ENCODE peak calls at places on chromosomes 7 and 10, in five cellular contexts. B, E, Z, A and T are unnamed samples.

GRCh38 chr10:93515071-93515962 is 18.9 kb downstream of the CEP55 start:
- DNase-seq in B (no peak), E (no peak), Z (no peak), A (no peak), T (no peak)

GRCh38 chr10:35136263-35136815 is 9.7 kb downstream of the CREM start:
- DNase-seq in B (no peak), E (no peak), Z (peak), A (no peak), T (no peak)

GRCh38 chr10:130723704-130724103 is 587.5 kb downstream of the GLRX3 start:
- DNase-seq in B (no peak), E (no peak), Z (no peak), A (no peak), T (no peak)

GRCh38 chr7:477626-478220 is 41.9 kb downstream of the PDGFA start:
- DNase-seq in B (no peak), E (no peak), Z (no peak), A (no peak), T (no peak)

GRCh38 chr10:91587710-91588638 is 44.9 kb downstream of the PPP1R3C start:
- DNase-seq in B (no peak), E (peak), Z (no peak), A (no peak), T (no peak)

GRCh38 chr10:124742418-124743187 is 1.6 kb downstream of the FAM53B start:
- DNase-seq in B (no peak), E (peak), Z (no peak), A (no peak), T (peak)

GRCh38 chr7:44637788-44638594 is 31.6 kb downstream of the OGDH start:
- DNase-seq in B (no peak), E (peak), Z (peak), A (no peak), T (no peak)

GRCh38 chr10:124048371-124049290 is 44.8 kb downstream of the CHST15 start:
- DNase-seq in B (no peak), E (no peak), Z (no peak), A (no peak), T (peak)

GRCh38 chr10:34157501-34157900 is 657.6 kb downstream of the PARD3 start:
- DNase-seq in B (no peak), E (no peak), Z (no peak), A (no peak), T (no peak)

GRCh38 chr10:34397324-34397723 is 417.8 kb downstream of the PARD3 start:
- DNase-seq in B (no peak), E (no peak), Z (no peak), A (no peak), T (no peak)

GRCh38 chr10:3805227-3805790 is 20.3 kb upstream of the KLF6 start:
- DNase-seq in B (no peak), E (peak), Z (peak), A (no peak), T (no peak)

GRCh38 chr10:47403401-47404318 is 19.6 kb upstream of the ZNF488 start:
- DNase-seq in B (no peak), E (no peak), Z (no peak), A (no peak), T (no peak)

GRCh38 chr7:148697950-148698396 is 730 bp upstream of the CUL1 start:
- DNase-seq in B (no peak), E (no peak), Z (no peak), A (no peak), T (no peak)

GRCh38 chr10:35872666-35873065 is 230.6 kb upstream of the FZD8 start:
- DNase-seq in B (no peak), E (no peak), Z (no peak), A (no peak), T (no peak)

GRCh38 chr10:126898460-126898859 is 6.8 kb upstream of the DOCK1 start:
- DNase-seq in B (no peak), E (no peak), Z (no peak), A (no peak), T (no peak)

GRCh38 chr10:117797286-117797685 is 249.5 kb downstream of the RAB11FIP2 start:
- DNase-seq in B (no peak), E (no peak), Z (no peak), A (no peak), T (no peak)

GRCh38 chr10:78648256-78648860 is 420.4 kb upstream of the ZMIZ1 start:
- DNase-seq in B (no peak), E (no peak), Z (no peak), A (no peak), T (no peak)

GRCh38 chr7:30977896-30978564 is 14.3 kb downstream of the GHRHR start:
- DNase-seq in B (peak), E (peak), Z (no peak), A (peak), T (peak)

GRCh38 chr7:139647812-139648616 is 124.5 kb downstream of the CLEC2L start:
- DNase-seq in B (no peak), E (no peak), Z (no peak), A (no peak), T (no peak)

GRCh38 chr10:101961591-101962498 is 94.1 kb downstream of the ARMH3 start:
- DNase-seq in B (no peak), E (no peak), Z (no peak), A (no peak), T (no peak)

GRCh38 chr10:52979295-52980025 is 206.9 kb upstream of the MBL2 start:
- DNase-seq in B (no peak), E (no peak), Z (no peak), A (no peak), T (no peak)

GRCh38 chr10:70964881-70965280 is 76.5 kb upstream of the PCBD1 start:
- DNase-seq in B (no peak), E (no peak), Z (no peak), A (no peak), T (no peak)

GRCh38 chr10:14023612-14024348 is 306.9 kb downstream of the FRMD4A start:
- DNase-seq in B (no peak), E (no peak), Z (no peak), A (no peak), T (no peak)

GRCh38 chr10:124350806-124351205 is 67.9 kb downstream of the OAT start:
- DNase-seq in B (no peak), E (no peak), Z (no peak), A (no peak), T (no peak)

GRCh38 chr10:47090042-47090441 is 178.8 kb downstream of the PTPN20 start:
- DNase-seq in B (no peak), E (no peak), Z (no peak), A (no peak), T (no peak)

GRCh38 chr7:142482899-142483658 is 225.2 kb upstream of the PRSS58 start:
- DNase-seq in B (peak), E (peak), Z (no peak), A (no peak), T (peak)

GRCh38 chr7:105862276-105862675 is 14.1 kb downstream of the ATXN7L1 start:
- DNase-seq in B (no peak), E (no peak), Z (no peak), A (no peak), T (no peak)

GRCh38 chr7:135232087-135232486 is 1.6 kb upstream of the STRA8 start:
- DNase-seq in B (no peak), E (peak), Z (no peak), A (no peak), T (no peak)

GRCh38 chr10:128463991-128464755 is 337.9 kb upstream of the MKI67 start:
- DNase-seq in B (no peak), E (peak), Z (peak), A (no peak), T (peak)

GRCh38 chr10:83954193-83954794 is 185.0 kb upstream of the GHITM start:
- DNase-seq in B (no peak), E (no peak), Z (no peak), A (no peak), T (no peak)

GRCh38 chr10:113957013-113957412 is 86.7 kb upstream of the ADRB1 start:
- DNase-seq in B (no peak), E (no peak), Z (no peak), A (no peak), T (peak)

GRCh38 chr7:141242568-141242967 is 168.7 kb downstream of the TMEM178B start:
- DNase-seq in B (no peak), E (no peak), Z (no peak), A (no peak), T (no peak)

GRCh38 chr10:86357676-86358075 is 8.9 kb downstream of the GRID1 start:
- DNase-seq in B (no peak), E (no peak), Z (no peak), A (no peak), T (no peak)

GRCh38 chr10:70378122-70378521 is 4.3 kb downstream of the LRRC20 start:
- DNase-seq in B (no peak), E (no peak), Z (no peak), A (no peak), T (no peak)

GRCh38 chr10:128125416-128125943 is 743 bp downstream of the MKI67 start:
- DNase-seq in B (no peak), E (peak), Z (no peak), A (no peak), T (no peak)

GRCh38 chr7:93194368-93194767 is 31.9 kb downstream of the HEPACAM2 start:
- DNase-seq in B (no peak), E (no peak), Z (no peak), A (no peak), T (peak)

DNA sequence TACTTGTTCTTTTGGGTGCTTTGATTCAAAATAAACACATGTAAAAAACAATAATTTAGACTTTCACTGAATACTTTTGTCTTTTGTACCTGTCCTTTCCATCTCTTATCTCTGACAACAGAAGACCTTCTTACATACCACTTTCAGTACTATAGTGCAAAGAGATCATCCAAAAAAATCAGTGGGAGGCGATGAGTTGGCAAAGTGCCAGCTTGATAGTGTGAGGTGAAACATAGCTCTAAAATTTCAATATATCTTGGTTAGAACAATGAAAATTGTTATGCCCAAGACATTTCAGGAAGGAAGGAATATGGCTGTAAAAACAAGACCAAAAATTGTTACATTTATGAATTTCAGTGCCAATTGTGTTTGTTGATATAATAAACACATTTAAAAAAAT is 390.2 kb upstream of the COBL start:
- DNase-seq in B (no peak), E (no peak), Z (no peak), A (no peak), T (no peak)
- TF ChIP-seq ATF2 in B (no peak), E (no peak), Z (no peak), A (no peak), T (no peak)

GRCh38 chr10:48658243-48658888 is 26.3 kb upstream of the WDFY4 start:
- DNase-seq in B (peak), E (peak), Z (no peak), A (peak), T (peak)
- TF ChIP-seq CREB1 in B (no peak), E (no peak), Z (no peak), A (no peak), T (no peak)

GRCh38 chr7:75843470-75844116 is 30.0 kb upstream of the CCL24 start:
- DNase-seq in B (no peak), E (no peak), Z (no peak), A (no peak), T (no peak)

GRCh38 chr7:75840029-75840428 is 26.4 kb upstream of the CCL24 start:
- DNase-seq in B (no peak), E (no peak), Z (no peak), A (no peak), T (no peak)

GRCh38 chr7:75847707-75848106 is 31.1 kb upstream of the RHBDD2 start:
- DNase-seq in B (no peak), E (no peak), Z (no peak), A (no peak), T (no peak)

GRCh38 chr7:75844158-75844557 is 30.6 kb upstream of the CCL24 start:
- DNase-seq in B (no peak), E (no peak), Z (no peak), A (no peak), T (no peak)

GRCh38 chr7:75842836-75843446 is 29.3 kb upstream of the CCL24 start:
- DNase-seq in B (no peak), E (peak), Z (peak), A (no peak), T (peak)
- TF ChIP-seq ATF2 in B (no peak), E (no peak), Z (peak), A (no peak), T (no peak)

GRCh38 chr10:132915411-132915810 is 27.0 kb downstream of the CFAP46 start:
- DNase-seq in B (no peak), E (no peak), Z (no peak), A (no peak), T (no peak)
- TF ChIP-seq CREB1 in B (no peak), E (no peak), Z (no peak), A (no peak), T (no peak)

GRCh38 chr7:23410446-23411183 is 59.7 kb downstream of the IGF2BP3 start:
- DNase-seq in B (no peak), E (no peak), Z (peak), A (no peak), T (no peak)

GRCh38 chr7:23403970-23404369 is 66.3 kb downstream of the IGF2BP3 start:
- DNase-seq in B (no peak), E (no peak), Z (no peak), A (no peak), T (no peak)

GRCh38 chr7:23404546-23405239 is 65.6 kb downstream of the IGF2BP3 start:
- DNase-seq in B (no peak), E (no peak), Z (no peak), A (no peak), T (no peak)

DNA sequence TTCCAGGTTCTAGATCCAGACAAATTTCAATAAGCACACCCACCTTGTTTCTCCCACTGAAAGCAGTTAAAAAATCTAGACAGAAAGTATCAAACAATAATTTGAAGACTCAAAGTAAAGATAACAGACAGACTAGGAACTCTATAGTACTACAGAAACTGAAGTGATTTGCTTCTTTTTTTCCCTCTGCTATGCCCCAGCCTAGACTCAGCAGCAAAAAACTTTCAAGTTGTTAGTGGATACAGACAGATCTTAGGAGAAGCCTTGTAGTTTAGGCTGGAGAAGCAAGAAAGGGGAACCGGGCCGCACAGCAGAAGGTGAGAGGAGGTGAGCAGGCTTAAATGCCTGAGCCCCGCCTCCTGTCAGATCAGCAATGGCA is 65.1 kb downstream of the IGF2BP3 start:
- DNase-seq in B (no peak), E (no peak), Z (no peak), A (no peak), T (no peak)
- TF ChIP-seq ATF2 in B (no peak), E (no peak), Z (no peak), A (no peak), T (no peak)

DNA sequence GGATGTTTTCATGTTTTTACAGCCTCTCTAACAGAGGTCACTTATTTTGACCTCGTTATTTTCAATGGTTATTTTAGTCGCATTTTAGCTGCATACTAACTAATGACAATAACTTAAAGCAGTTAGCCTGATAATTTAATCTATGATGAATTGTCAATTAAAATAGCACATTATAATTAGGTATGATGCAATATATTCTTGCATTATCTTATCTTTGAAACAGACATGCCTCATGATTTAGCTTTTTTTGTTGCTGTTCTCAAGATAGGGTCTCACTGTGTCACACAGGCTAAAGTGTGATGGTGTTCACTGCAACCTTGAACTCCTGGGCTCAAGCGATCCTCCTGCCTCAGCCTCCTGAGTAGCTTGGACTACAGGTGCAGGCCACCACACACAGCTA is 126.4 kb downstream of the KBTBD2 start:
- DNase-seq in B (no peak), E (no peak), Z (no peak), A (no peak), T (no peak)
- TF ChIP-seq CREB1 in B (no peak), E (no peak), Z (no peak), A (no peak), T (no peak)

DNA sequence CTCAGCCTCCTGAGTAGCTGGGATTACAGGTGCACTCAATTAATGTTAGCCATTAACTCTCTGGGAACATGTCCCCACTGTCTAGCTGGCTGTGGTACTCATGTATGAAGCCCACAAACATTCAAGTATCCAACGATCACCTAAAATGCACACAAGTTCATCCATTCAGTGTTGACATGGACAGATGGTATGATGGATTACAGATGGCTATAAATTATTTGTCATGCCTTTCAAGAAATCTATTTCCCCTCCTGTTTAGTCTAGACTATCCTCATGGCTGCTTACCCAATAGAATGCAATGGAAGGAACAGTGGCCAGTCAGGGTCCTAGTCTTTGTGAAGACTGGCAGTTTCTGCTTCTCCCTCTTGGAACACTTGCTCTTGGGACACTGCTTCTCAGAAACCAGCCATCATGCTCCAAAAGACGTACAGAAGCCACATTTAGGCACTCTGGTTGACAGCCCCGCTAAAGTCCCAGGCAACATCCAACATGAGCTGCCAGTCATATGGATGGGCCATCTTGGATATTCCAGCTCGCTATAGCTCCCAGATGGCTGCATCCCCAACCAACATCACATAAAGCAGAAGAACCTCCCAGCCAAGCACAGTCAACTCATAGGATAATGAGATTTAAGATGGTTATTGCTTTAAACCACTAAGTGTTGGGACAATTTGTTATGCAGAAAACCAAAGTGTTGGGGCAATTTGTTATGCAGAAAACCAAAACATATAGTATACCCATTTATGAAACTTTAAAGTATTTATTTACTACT is 33.1 kb downstream of the MYL10 start:
- DNase-seq in B (no peak), E (no peak), Z (no peak), A (no peak), T (no peak)
- TF ChIP-seq ATF2 in B (no peak), E (no peak), Z (no peak), A (no peak), T (no peak)

GRCh38 chr7:17060051-17060450 is 178.3 kb upstream of the AGR3 start:
- DNase-seq in B (no peak), E (no peak), Z (no peak), A (no peak), T (no peak)
- TF ChIP-seq CREB1 in B (no peak), E (no peak), Z (no peak), A (no peak), T (no peak)

GRCh38 chr10:103884681-103885139 is 29.3 kb upstream of the SH3PXD2A start:
- DNase-seq in B (peak), E (peak), Z (no peak), A (no peak), T (peak)
- TF ChIP-seq ATF2 in B (no peak), E (no peak), Z (no peak), A (no peak), T (no peak)

GRCh38 chr10:105062881-105063280 is 421.8 kb downstream of the SORCS3 start:
- DNase-seq in B (no peak), E (no peak), Z (no peak), A (no peak), T (no peak)

GRCh38 chr10:105068497-105068896 is 427.4 kb downstream of the SORCS3 start:
- DNase-seq in B (no peak), E (no peak), Z (no peak), A (no peak), T (no peak)

GRCh38 chr10:105063796-105064195 is 422.7 kb downstream of the SORCS3 start:
- DNase-seq in B (peak), E (peak), Z (no peak), A (peak), T (peak)
- TF ChIP-seq CREB1 in B (no peak), E (no peak), Z (no peak), A (no peak), T (no peak)